ENCODE peak calls at places on chromosome 2, in four cellular contexts. O, W, I and T are unnamed samples.

GRCh38 chr2:171319164-171319810 is 114.5 kb downstream of the METTL8 start:
- DNase-seq in O (no peak), W (no peak), I (no peak), T (no peak)

GRCh38 chr2:180012523-180012922 is 5.4 kb upstream of the CWC22 start:
- DNase-seq in O (no peak), W (peak), I (no peak), T (no peak)

GRCh38 chr2:239094727-239095266 is 246.9 kb downstream of the TWIST2 start:
- DNase-seq in O (no peak), W (no peak), I (no peak), T (no peak)

GRCh38 chr2:43158259-43158880 is 68.0 kb downstream of the ZFP36L2 start:
- DNase-seq in O (peak), W (peak), I (peak), T (no peak)

GRCh38 chr2:233470007-233470687 is 96.4 kb downstream of the USP40 start:
- DNase-seq in O (no peak), W (no peak), I (peak), T (no peak)

GRCh38 chr2:125588780-125589179 is 1067.2 kb upstream of the GYPC start:
- DNase-seq in O (no peak), W (no peak), I (no peak), T (no peak)

GRCh38 chr2:460861-461260 is 173.0 kb upstream of the ALKAL2 start:
- DNase-seq in O (no peak), W (no peak), I (no peak), T (no peak)

GRCh38 chr2:226983891-226984290 is 148.0 kb downstream of the RHBDD1 start:
- DNase-seq in O (no peak), W (no peak), I (no peak), T (no peak)

GRCh38 chr2:109275120-109276040 is 146.4 kb downstream of the SH3RF3 start:
- DNase-seq in O (no peak), W (no peak), I (no peak), T (no peak)

GRCh38 chr2:174078275-174078674 is 113.1 kb upstream of the SP3 start:
- DNase-seq in O (no peak), W (no peak), I (no peak), T (no peak)

GRCh38 chr2:32884346-32884745 is 62.4 kb upstream of the LTBP1 start:
- DNase-seq in O (no peak), W (no peak), I (no peak), T (no peak)

GRCh38 chr2:180980185-180980942 is at the start of gene UBE2E3:
- DNase-seq in O (peak), W (peak), I (peak), T (no peak)

GRCh38 chr2:63796376-63796775 is 45.3 kb upstream of the UGP2 start:
- DNase-seq in O (no peak), W (no peak), I (no peak), T (no peak)

GRCh38 chr2:86283461-86284030 is 53.9 kb downstream of the REEP1 start:
- DNase-seq in O (no peak), W (no peak), I (no peak), T (no peak)

GRCh38 chr2:1803217-1804115 is 59.2 kb upstream of the PXDN start:
- DNase-seq in O (no peak), W (no peak), I (no peak), T (no peak)

GRCh38 chr2:218074031-218074430 is 5.0 kb downstream of the RUFY4 start:
- DNase-seq in O (no peak), W (peak), I (no peak), T (no peak)

GRCh38 chr2:238382381-238382781 is 44.3 kb upstream of the ASB1 start:
- DNase-seq in O (no peak), W (no peak), I (no peak), T (no peak)

GRCh38 chr2:15984367-15985255 is 44.3 kb downstream of the MYCN start:
- DNase-seq in O (no peak), W (no peak), I (no peak), T (no peak)

GRCh38 chr2:144580521-144581153 is 60.7 kb upstream of the ZEB2 start:
- DNase-seq in O (no peak), W (no peak), I (no peak), T (no peak)

GRCh38 chr2:138718405-138718804 is 61.8 kb downstream of the NXPH2 start:
- DNase-seq in O (no peak), W (no peak), I (no peak), T (no peak)

GRCh38 chr2:71291398-71291797 is 40.2 kb upstream of the ZNF638 start:
- DNase-seq in O (no peak), W (no peak), I (no peak), T (no peak)

GRCh38 chr2:24489942-24490673 is 946 bp upstream of the NCOA1 start:
- DNase-seq in O (no peak), W (peak), I (no peak), T (no peak)

GRCh38 chr2:72090781-72091482 is 56.7 kb downstream of the CYP26B1 start:
- DNase-seq in O (no peak), W (no peak), I (no peak), T (no peak)

GRCh38 chr2:73984203-73984921 is at the start of gene TET3:
- DNase-seq in O (no peak), W (peak), I (no peak), T (no peak)

GRCh38 chr2:197873293-197873701 is 68.9 kb downstream of the PLCL1 start:
- DNase-seq in O (no peak), W (no peak), I (no peak), T (no peak)

GRCh38 chr2:54809814-54810213 is 86.4 kb downstream of the EML6 start:
- DNase-seq in O (no peak), W (peak), I (no peak), T (no peak)

GRCh38 chr2:41621095-41621494 is 426.7 kb upstream of the PKDCC start:
- DNase-seq in O (no peak), W (no peak), I (no peak), T (no peak)

GRCh38 chr2:218839893-218840292 is 8.3 kb upstream of the PRKAG3 start:
- DNase-seq in O (no peak), W (no peak), I (no peak), T (no peak)

GRCh38 chr2:23452853-23453420 is 68.0 kb downstream of the KLHL29 start:
- DNase-seq in O (no peak), W (no peak), I (peak), T (no peak)

GRCh38 chr2:59932341-59932740 is 621.1 kb downstream of the BCL11A start:
- DNase-seq in O (no peak), W (no peak), I (no peak), T (no peak)

GRCh38 chr2:149065236-149065635 is 26.7 kb downstream of the LYPD6B start:
- DNase-seq in O (no peak), W (no peak), I (no peak), T (no peak)

GRCh38 chr2:71531522-71532047 is 78.2 kb downstream of the DYSF start:
- DNase-seq in O (peak), W (peak), I (no peak), T (no peak)

GRCh38 chr2:5673148-5673860 is 18.9 kb upstream of the SOX11 start:
- DNase-seq in O (no peak), W (no peak), I (no peak), T (no peak)

GRCh38 chr2:25790074-25790473 is 88.2 kb downstream of the ASXL2 start:
- DNase-seq in O (no peak), W (no peak), I (no peak), T (no peak)
- H3K4me3 ChIP-seq in O (no peak), W (no peak), I (no peak), T (no peak)

GRCh38 chr2:191051825-191052778 is 38.1 kb upstream of the STAT1 start:
- DNase-seq in O (no peak), W (peak), I (no peak), T (no peak)
- TF ChIP-seq CTCF in O (peak), W (peak), I (no peak), T (peak)

GRCh38 chr2:176137883-176138282 is 8.4 kb downstream of the HOXD8 start:
- DNase-seq in O (no peak), W (no peak), I (no peak), T (no peak)

GRCh38 chr2:176138526-176139169 is 9.1 kb downstream of the HOXD8 start:
- DNase-seq in O (no peak), W (no peak), I (no peak), T (no peak)

GRCh38 chr2:176136375-176137248 is 7.1 kb downstream of the HOXD8 start:
- DNase-seq in O (peak), W (peak), I (no peak), T (no peak)

GRCh38 chr2:176139170-176139611 is 9.7 kb downstream of the HOXD8 start:
- DNase-seq in O (no peak), W (no peak), I (no peak), T (no peak)

DNA sequence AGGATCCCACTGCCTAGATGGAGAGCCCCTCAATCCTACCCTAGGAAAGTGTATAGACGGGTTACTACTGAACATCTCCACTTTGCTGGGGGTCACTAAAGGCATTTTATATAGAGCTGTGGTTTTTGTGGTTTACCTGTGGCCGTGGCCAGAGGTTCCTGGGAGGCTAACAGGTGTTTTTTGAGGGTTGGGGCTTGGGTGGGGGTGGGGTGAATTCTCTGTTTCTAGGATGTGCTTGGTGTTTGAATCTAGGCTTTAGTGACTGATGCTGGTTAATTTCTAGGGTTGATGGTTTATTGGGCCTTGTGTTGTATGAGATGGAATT is 7.7 kb downstream of the HOXD8 start:
- DNase-seq in O (no peak), W (no peak), I (no peak), T (no peak)
- H3K4me3 ChIP-seq in O (peak), W (peak), I (peak), T (no peak)

GRCh38 chr2:234818937-234819336 is 132.9 kb upstream of the SH3BP4 start:
- DNase-seq in O (no peak), W (no peak), I (no peak), T (no peak)
- TF ChIP-seq CTCF in O (no peak), W (no peak), I (no peak), T (no peak)

GRCh38 chr2:26270363-26270762 is 25.6 kb downstream of the HADHB start:
- DNase-seq in O (no peak), W (no peak), I (no peak), T (no peak)
- H3K4me3 ChIP-seq in O (no peak), W (no peak), I (no peak), T (no peak)

DNA sequence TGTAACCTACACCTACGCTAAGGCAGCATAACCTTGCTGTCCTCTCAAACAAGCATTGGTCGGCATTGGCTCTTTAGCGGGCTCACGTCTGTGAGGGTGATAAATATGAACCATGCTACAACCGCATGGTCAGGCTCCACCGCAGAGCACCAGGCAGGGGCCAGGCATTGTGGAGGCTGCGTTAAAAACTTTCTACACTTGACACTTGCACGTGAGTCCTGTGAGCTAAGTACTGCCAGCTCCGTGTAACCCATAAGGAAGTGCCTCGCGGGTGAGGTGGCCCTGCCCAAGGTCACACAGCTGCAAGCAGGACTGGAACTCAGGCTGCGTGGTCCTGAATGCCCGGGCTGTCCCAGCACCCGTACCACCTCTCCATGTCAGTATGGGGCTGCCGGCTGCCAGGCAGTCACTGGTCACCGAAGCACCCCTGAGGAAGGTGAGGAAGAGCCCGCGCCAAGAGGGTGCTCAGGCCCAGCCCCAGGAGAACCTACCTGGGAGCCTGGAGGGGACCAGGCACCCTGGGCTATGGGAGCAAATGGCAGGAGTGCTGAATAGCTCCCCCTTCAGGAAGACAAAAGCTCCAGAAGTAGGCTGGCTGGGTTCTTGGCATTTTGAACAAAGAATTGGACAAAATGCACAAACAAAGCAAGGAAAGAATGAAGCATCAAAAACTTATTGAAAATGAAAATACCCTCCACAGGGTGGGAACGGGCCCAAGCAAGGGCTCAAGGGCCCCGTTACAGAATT is 271.1 kb upstream of the RAB6C start:
- DNase-seq in O (no peak), W (no peak), I (no peak), T (no peak)
- TF ChIP-seq CTCF in O (no peak), W (no peak), I (no peak), T (no peak)

DNA sequence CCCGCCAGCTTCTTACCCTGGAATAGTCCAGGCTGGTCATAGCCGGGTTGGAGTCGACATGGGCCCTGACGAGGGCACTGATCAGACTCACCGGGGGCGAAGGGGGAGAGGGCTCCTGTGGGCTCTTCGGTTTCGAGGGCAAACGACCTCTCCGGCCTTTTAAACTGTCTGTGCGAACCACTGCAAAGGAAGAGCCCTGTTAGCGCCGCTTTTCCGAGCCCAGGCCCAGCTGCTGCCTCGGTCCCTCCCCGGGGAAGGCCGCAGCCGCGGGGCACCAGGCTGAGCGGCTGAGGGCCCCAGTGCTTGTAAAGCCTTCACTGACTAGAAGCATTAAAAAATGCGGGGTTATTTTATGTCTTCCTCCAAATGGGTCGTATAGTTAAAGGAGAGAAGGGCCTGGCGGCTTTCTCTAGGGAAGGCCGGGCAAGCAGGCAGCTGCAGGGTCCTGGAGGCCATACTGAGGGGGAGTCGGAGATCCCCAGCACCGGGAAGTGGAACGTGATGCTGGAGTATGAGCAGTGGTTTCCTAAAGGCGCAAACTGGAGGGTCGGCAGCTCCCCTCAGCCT is 4.6 kb downstream of the NR4A2 start:
- DNase-seq in O (no peak), W (no peak), I (no peak), T (no peak)
- H3K4me3 ChIP-seq in O (no peak), W (no peak), I (no peak), T (no peak)